ENCODE peak calls at places on chromosomes 3 and 15, in four cellular contexts. One of them, this sample, is unnamed.

GRCh38 chr15:56249080-56249479 is 5.4 kb upstream of the RFX7 start:
- DNase-seq in BJ: no peak
- DNase-seq in B cell: peak
- DNase-seq in HFFc6: peak
- DNase-seq in this sample: no peak

GRCh38 chr15:71757741-71758530 is 52.4 kb upstream of the NR2E3 start:
- DNase-seq in BJ: no peak
- DNase-seq in HFFc6: no peak
- DNase-seq in B cell: no peak
- DNase-seq in this sample: no peak

GRCh38 chr15:29040367-29040745 is 154.6 kb downstream of the APBA2 start:
- DNase-seq in HFFc6: no peak
- DNase-seq in B cell: no peak
- DNase-seq in BJ: no peak
- DNase-seq in this sample: no peak

GRCh38 chr3:125002414-125002811 is 53.4 kb downstream of the HEG1 start:
- DNase-seq in HFFc6: no peak
- DNase-seq in BJ: no peak
- DNase-seq in B cell: no peak
- DNase-seq in this sample: no peak

GRCh38 chr3:28376424-28376823 is 27.8 kb upstream of the AZI2 start:
- DNase-seq in B cell: no peak
- DNase-seq in BJ: no peak
- DNase-seq in HFFc6: no peak
- DNase-seq in this sample: no peak

GRCh38 chr3:149151843-149152242 is 22.4 kb downstream of the HPS3 start:
- DNase-seq in BJ: peak
- DNase-seq in B cell: no peak
- DNase-seq in HFFc6: peak
- DNase-seq in this sample: no peak

GRCh38 chr15:34810455-34811146 is 15.3 kb upstream of the ACTC1 start:
- DNase-seq in HFFc6: peak
- DNase-seq in BJ: peak
- DNase-seq in B cell: no peak
- DNase-seq in this sample: no peak

GRCh38 chr3:149593416-149594160 is 64.2 kb downstream of the WWTR1 start:
- DNase-seq in HFFc6: no peak
- DNase-seq in BJ: no peak
- DNase-seq in B cell: no peak
- DNase-seq in this sample: no peak

GRCh38 chr15:52228928-52229327 is 37.7 kb upstream of the GNB5 start:
- DNase-seq in BJ: no peak
- DNase-seq in B cell: peak
- DNase-seq in HFFc6: no peak
- DNase-seq in this sample: no peak

GRCh38 chr15:95371664-95372063 is 958.8 kb upstream of the NR2F2 start:
- DNase-seq in B cell: no peak
- DNase-seq in BJ: no peak
- DNase-seq in HFFc6: no peak
- DNase-seq in this sample: no peak

GRCh38 chr3:177530908-177531307 is 333.6 kb upstream of the TBL1XR1 start:
- DNase-seq in HFFc6: no peak
- DNase-seq in B cell: no peak
- DNase-seq in BJ: no peak
- DNase-seq in this sample: no peak

GRCh38 chr15:88992216-88992615 is 79.0 kb upstream of the MFGE8 start:
- DNase-seq in B cell: no peak
- DNase-seq in HFFc6: peak
- DNase-seq in BJ: no peak
- DNase-seq in this sample: no peak

GRCh38 chr3:33392144-33392543 is 48.1 kb downstream of the UBP1 start:
- DNase-seq in B cell: no peak
- DNase-seq in HFFc6: no peak
- DNase-seq in BJ: no peak
- DNase-seq in this sample: no peak

GRCh38 chr3:115804722-115805121 is 181.4 kb downstream of the GAP43 start:
- DNase-seq in HFFc6: peak
- DNase-seq in BJ: peak
- DNase-seq in B cell: no peak
- DNase-seq in this sample: no peak

GRCh38 chr3:120854908-120855526 is 53.0 kb upstream of the STXBP5L start:
- DNase-seq in HFFc6: peak
- DNase-seq in B cell: no peak
- DNase-seq in BJ: no peak
- DNase-seq in this sample: no peak

GRCh38 chr3:116423365-116423764 is 21.9 kb downstream of the LSAMP start:
- DNase-seq in BJ: no peak
- DNase-seq in HFFc6: no peak
- DNase-seq in B cell: no peak
- DNase-seq in this sample: no peak

GRCh38 chr15:51267714-51268105 is 70.7 kb downstream of the CYP19A1 start:
- DNase-seq in B cell: peak
- DNase-seq in BJ: no peak
- DNase-seq in HFFc6: no peak
- DNase-seq in this sample: no peak

GRCh38 chr3:70312336-70312735 is at the start of gene MDFIC2:
- DNase-seq in B cell: no peak
- DNase-seq in HFFc6: no peak
- DNase-seq in BJ: no peak
- DNase-seq in this sample: no peak

GRCh38 chr3:134904333-134904771 is 109.3 kb downstream of the EPHB1 start:
- DNase-seq in B cell: no peak
- DNase-seq in BJ: no peak
- DNase-seq in HFFc6: no peak
- DNase-seq in this sample: no peak

GRCh38 chr15:57767526-57767925 is 61.0 kb downstream of the POLR2M start:
- DNase-seq in B cell: no peak
- DNase-seq in BJ: no peak
- DNase-seq in HFFc6: no peak
- DNase-seq in this sample: no peak

GRCh38 chr3:118818386-118818785 is 216.3 kb downstream of the IGSF11 start:
- DNase-seq in B cell: no peak
- DNase-seq in BJ: peak
- DNase-seq in HFFc6: peak
- DNase-seq in this sample: no peak

GRCh38 chr15:61794881-61795280 is 265.4 kb downstream of the VPS13C start:
- DNase-seq in B cell: no peak
- DNase-seq in HFFc6: no peak
- DNase-seq in BJ: no peak
- DNase-seq in this sample: no peak

GRCh38 chr15:40691737-40692136 is 3.2 kb upstream of the RAD51 start:
- DNase-seq in B cell: no peak
- DNase-seq in HFFc6: no peak
- DNase-seq in BJ: no peak
- DNase-seq in this sample: no peak

GRCh38 chr3:55686720-55687254 is 199.7 kb upstream of the WNT5A start:
- DNase-seq in HFFc6: peak
- DNase-seq in BJ: no peak
- DNase-seq in B cell: no peak
- DNase-seq in this sample: no peak

GRCh38 chr15:22961661-22962221 is 18.4 kb downstream of the CYFIP1 start:
- DNase-seq in HFFc6: no peak
- DNase-seq in BJ: no peak
- DNase-seq in B cell: no peak
- DNase-seq in this sample: no peak

GRCh38 chr3:31295150-31295765 is 237.5 kb upstream of the STT3B start:
- DNase-seq in HFFc6: no peak
- DNase-seq in B cell: no peak
- DNase-seq in BJ: no peak
- DNase-seq in this sample: no peak

GRCh38 chr3:94028093-94028837 is at the start of gene STX19:
- DNase-seq in HFFc6: no peak
- DNase-seq in BJ: no peak
- DNase-seq in B cell: no peak
- DNase-seq in this sample: no peak

GRCh38 chr3:133606342-133606741 is 32.9 kb downstream of the CDV3 start:
- DNase-seq in B cell: no peak
- DNase-seq in BJ: no peak
- DNase-seq in HFFc6: no peak
- DNase-seq in this sample: no peak

GRCh38 chr3:65888980-65889706 is 149.6 kb downstream of the MAGI1 start:
- DNase-seq in HFFc6: peak
- DNase-seq in BJ: peak
- DNase-seq in B cell: no peak
- DNase-seq in this sample: no peak

DNA sequence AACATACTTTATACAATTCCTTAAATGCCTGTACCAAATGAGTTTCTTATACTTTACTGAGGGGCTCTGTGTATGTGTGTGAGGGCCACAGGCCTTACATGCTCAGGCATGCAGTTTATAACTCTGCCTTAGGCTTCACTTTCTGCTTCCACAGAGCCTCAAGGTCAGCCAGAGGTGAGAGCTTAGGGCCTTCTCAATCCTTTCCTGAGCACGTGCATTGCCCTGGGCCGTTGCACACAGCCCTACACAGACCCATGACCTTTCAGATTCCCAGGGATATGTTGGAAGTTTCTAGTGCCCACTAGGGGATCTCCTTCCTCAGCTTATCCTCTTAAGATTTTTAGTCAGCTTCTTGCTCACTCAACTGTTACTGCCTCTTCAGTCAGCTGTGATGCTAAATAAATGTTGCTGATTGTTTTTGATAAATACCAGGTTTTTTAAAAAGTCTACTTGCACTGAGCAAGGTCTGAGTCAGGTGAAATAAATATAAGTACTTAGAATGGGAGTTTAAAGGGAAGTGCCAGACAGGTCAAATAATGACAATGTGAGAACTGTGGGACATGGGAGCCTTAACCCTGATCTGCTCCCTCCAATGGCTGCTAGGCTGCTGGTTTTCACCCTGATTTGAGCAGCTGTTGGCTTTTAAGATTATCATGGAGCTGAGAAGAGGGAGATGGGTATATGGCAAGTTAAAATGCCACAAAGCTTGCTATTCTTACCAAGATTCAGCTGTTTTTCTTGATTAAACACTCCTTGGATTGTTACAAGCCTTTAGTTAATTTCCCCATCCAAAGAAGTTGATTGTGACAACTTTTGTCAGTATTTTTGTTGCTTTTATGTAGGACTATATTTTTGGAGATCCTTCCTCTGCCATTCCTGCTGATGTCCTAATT is 169.5 kb downstream of the PLD1 start:
- DNase-seq in B cell: no peak
- DNase-seq in BJ: peak
- DNase-seq in HFFc6: peak
- DNase-seq in this sample: no peak
- TF ChIP-seq CTCF in B cell: no peak
- TF ChIP-seq CTCF in BJ: peak
- TF ChIP-seq CTCF in HFFc6: peak
- TF ChIP-seq CTCF in this sample: no peak

DNA sequence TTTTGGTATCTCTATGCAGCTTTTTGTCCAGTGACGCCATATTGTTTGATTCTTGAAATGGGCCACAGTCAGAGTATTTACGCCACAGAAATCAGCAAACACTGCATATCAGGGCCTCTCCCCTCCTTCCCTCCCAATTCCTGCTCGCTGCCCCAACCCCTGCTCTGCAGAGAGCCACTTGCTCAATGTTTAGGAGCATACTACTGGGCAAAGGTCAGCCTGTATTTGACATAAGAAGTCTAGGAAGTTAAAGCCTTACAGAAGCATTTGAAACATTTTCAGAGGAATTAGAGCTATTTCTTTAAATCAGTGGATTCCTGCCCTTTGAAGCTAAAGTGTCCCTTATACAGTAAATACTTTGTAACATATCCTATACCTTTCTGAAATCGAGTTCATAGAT is 17.4 kb upstream of the RARB start:
- DNase-seq in HFFc6: no peak
- DNase-seq in BJ: no peak
- DNase-seq in B cell: no peak
- DNase-seq in this sample: no peak
- TF ChIP-seq CTCF in HFFc6: no peak
- TF ChIP-seq CTCF in BJ: no peak
- TF ChIP-seq CTCF in B cell: no peak
- TF ChIP-seq CTCF in this sample: no peak

GRCh38 chr15:101056366-101057334 is 137.5 kb downstream of the LRRK1 start:
- DNase-seq in B cell: no peak
- DNase-seq in HFFc6: no peak
- DNase-seq in BJ: no peak
- DNase-seq in this sample: no peak
- TF ChIP-seq CTCF in B cell: no peak
- TF ChIP-seq CTCF in HFFc6: no peak
- TF ChIP-seq CTCF in BJ: no peak
- TF ChIP-seq CTCF in this sample: no peak

DNA sequence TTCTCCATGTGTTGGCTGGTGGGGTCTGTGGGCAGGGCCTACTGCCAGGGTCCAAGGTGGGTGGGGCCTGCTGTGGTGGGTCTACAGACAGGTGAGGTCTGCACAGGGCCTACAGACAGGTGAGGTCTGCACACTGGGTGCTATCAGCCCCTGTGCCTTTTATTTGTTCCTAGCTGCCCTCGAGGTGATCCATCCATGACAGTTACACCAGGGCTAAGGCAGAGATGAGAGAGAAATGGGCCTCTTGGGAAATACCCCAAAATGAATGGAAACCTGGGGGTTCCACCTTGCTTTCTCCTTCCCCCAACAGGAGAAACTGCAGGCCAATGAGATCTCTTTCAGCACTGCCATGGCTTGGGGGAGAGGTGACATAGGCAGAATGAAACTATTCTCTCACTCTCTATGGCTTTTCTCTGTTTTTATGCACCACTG is 36.4 kb downstream of the CFAP100 start:
- DNase-seq in BJ: no peak
- DNase-seq in B cell: no peak
- DNase-seq in HFFc6: no peak
- DNase-seq in this sample: no peak
- TF ChIP-seq CTCF in BJ: no peak
- TF ChIP-seq CTCF in B cell: no peak
- TF ChIP-seq CTCF in HFFc6: no peak
- TF ChIP-seq CTCF in this sample: no peak

DNA sequence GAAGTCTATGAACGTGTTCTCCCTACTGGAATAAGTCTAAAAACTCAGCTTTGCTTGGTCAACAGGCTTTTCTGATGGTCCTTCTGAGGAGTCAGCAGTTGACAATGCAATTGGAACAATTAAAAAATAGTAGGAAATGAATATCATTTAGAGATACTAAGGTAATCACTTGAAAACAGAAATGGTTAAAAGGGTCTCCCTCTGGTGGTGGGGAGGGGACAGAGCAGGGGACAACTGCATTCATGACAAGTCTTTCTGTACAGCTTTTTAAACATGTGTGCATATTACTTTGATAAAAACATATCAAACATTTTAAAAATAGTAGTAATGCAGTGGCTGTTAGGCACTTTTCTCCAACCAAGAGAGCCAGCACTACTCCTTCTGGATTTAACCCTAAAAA is 119.9 kb upstream of the FHIT start:
- DNase-seq in B cell: peak
- DNase-seq in BJ: no peak
- DNase-seq in HFFc6: no peak
- DNase-seq in this sample: no peak
- TF ChIP-seq CTCF in B cell: peak
- TF ChIP-seq CTCF in BJ: peak
- TF ChIP-seq CTCF in HFFc6: peak
- TF ChIP-seq CTCF in this sample: peak

This sample was measured in natural killer cell.